ENCODE peak calls at places on chromosomes 2 and 18, in four cellular contexts. G is stomach, M is sigmoid colon, X is vagina. E is an unnamed sample. For H3K27me3, the result is how much of the 10 kb centered on the place peaks cover.

GRCh38 chr2:79219383-79219988 is 59.9 kb upstream of the REG3A start:
- DNase-seq in G (peak), M (no peak), X (no peak), E (no peak)

GRCh38 chr18:52077251-52077983 is 262.6 kb upstream of the DCC start:
- DNase-seq in G (no peak), M (no peak), X (no peak), E (no peak)

GRCh38 chr18:29004921-29005320 is 828.0 kb upstream of the CDH2 start:
- DNase-seq in G (no peak), M (no peak), X (no peak), E (no peak)

GRCh38 chr2:216535454-216535995 is 36.9 kb downstream of the RPL37A start:
- DNase-seq in G (no peak), M (peak), X (peak), E (peak)

GRCh38 chr18:13611058-13611615 is 115.2 kb downstream of the FAM210A start:
- DNase-seq in G (no peak), M (peak), X (peak), E (no peak)

GRCh38 chr2:237101118-237101979 is 15.7 kb downstream of the COPS8 start:
- DNase-seq in G (no peak), M (no peak), X (no peak), E (no peak)

GRCh38 chr2:122390406-122390805 is 635.0 kb downstream of the TSN start:
- DNase-seq in G (no peak), M (no peak), X (no peak), E (no peak)

GRCh38 chr2:215141706-215142105 is 3.3 kb upstream of the ABCA12 start:
- DNase-seq in G (no peak), M (no peak), X (no peak), E (no peak)

GRCh38 chr18:75178376-75178775 is 30.6 kb downstream of the PTGR3 start:
- DNase-seq in G (no peak), M (no peak), X (no peak), E (no peak)

GRCh38 chr2:42010743-42011298 is 37.0 kb upstream of the PKDCC start:
- DNase-seq in G (no peak), M (no peak), X (no peak), E (no peak)

GRCh38 chr2:63432373-63432772 is 155.9 kb downstream of the WDPCP start:
- DNase-seq in G (no peak), M (no peak), X (no peak), E (no peak)

GRCh38 chr2:127365211-127365643 is 22.5 kb downstream of the MAP3K2 start:
- DNase-seq in G (no peak), M (no peak), X (no peak), E (no peak)

GRCh38 chr2:6992821-6993228 is 75.6 kb downstream of the RNF144A start:
- DNase-seq in G (no peak), M (no peak), X (no peak), E (no peak)

GRCh38 chr2:33441235-33441810 is 35.1 kb upstream of the RASGRP3 start:
- DNase-seq in G (no peak), M (peak), X (no peak), E (peak)

GRCh38 chr2:159153463-159153862 is 133.0 kb downstream of the WDSUB1 start:
- DNase-seq in G (peak), M (no peak), X (no peak), E (no peak)

GRCh38 chr2:159156834-159157233 is 129.7 kb downstream of the WDSUB1 start:
- DNase-seq in G (no peak), M (no peak), X (no peak), E (no peak)

GRCh38 chr2:159157361-159158045 is 129.0 kb downstream of the WDSUB1 start:
- DNase-seq in G (no peak), M (no peak), X (no peak), E (no peak)

GRCh38 chr2:159155315-159155714 is 131.2 kb downstream of the WDSUB1 start:
- DNase-seq in G (peak), M (no peak), X (no peak), E (no peak)

GRCh38 chr2:159155791-159156190 is 130.7 kb downstream of the WDSUB1 start:
- DNase-seq in G (no peak), M (no peak), X (no peak), E (no peak)
- H3K27me3 ChIP-seq in G (under half), M (under half), X (under half), E (under half)

GRCh38 chr18:55968550-55968949 is 380.6 kb upstream of the TCF4 start:
- DNase-seq in G (no peak), M (no peak), X (no peak), E (no peak)

GRCh38 chr18:55967019-55967418 is 379.0 kb upstream of the TCF4 start:
- DNase-seq in G (no peak), M (no peak), X (no peak), E (no peak)

GRCh38 chr18:55964171-55964570 is 376.2 kb upstream of the TCF4 start:
- DNase-seq in G (no peak), M (no peak), X (no peak), E (no peak)
- TF ChIP-seq POLR2A in G (no peak), M (no peak), X (no peak), E (no peak)

GRCh38 chr2:176642074-176642473 is 372.8 kb downstream of the MTX2 start:
- DNase-seq in G (no peak), M (no peak), X (no peak), E (no peak)
- H3K27me3 ChIP-seq in G (half or more), M (under half), X (under half), E (half or more)

GRCh38 chr2:28545590-28546195 is 49.8 kb downstream of the PLB1 start:
- DNase-seq in G (no peak), M (peak), X (no peak), E (no peak)
- TF ChIP-seq POLR2A in G (no peak), M (no peak), X (no peak), E (no peak)

DNA sequence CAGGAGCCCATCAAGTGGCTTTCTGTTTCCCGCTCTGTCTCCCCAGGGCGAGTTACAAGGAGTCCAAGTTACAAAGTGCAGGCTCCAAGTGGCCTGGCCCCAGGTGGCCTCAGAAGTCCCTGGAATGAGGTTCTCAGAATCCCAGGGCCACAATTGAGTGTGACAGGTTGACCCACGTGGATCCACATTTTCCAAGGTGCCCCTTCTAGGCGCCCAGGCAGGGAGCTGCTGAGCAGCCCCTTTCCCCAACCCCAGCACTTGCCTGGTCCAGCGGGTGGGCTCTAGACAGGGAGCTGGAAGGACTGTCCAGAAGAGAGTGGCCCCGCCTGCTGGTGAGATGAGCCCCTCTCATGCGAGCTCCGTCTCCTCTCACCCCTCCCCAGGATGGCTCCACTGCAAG is 253.4 kb downstream of the CYP26B1 start:
- DNase-seq in G (no peak), M (no peak), X (peak), E (no peak)
- H3K27me3 ChIP-seq in G (under half), M (under half), X (under half), E (under half)